ENCODE peak calls at places on chromosomes 12 and 14, in seven cellular contexts. R is NCI-H460, Y is activated gamma-delta T cell treated with Interleukin-2 at 50 U/mL for 16 hours, E is hippocampal formation, N is NCI-H2081, V is uterus, W is HCEC 1CT. Z is an unnamed sample.

GRCh38 chr14:96224480-96225096 is 19.9 kb downstream of the BDKRB2 start:
- DNase-seq in R (no peak), Y (no peak), E (no peak), N (no peak), V (no peak), W (no peak), Z (no peak)

GRCh38 chr12:37548266-37548805 is 768.2 kb upstream of the ALG10B start:
- DNase-seq in R (no peak), Y (no peak), E (no peak), N (no peak), V (no peak), W (no peak), Z (no peak)

GRCh38 chr12:65152586-65152985 is 16.8 kb upstream of the LEMD3 start:
- DNase-seq in R (no peak), Y (no peak), E (no peak), N (no peak), V (no peak), W (peak; percentile 20), Z (no peak)

GRCh38 chr12:98870521-98870920 is 225.4 kb downstream of the APAF1 start:
- DNase-seq in R (no peak), Y (no peak), E (peak; percentile 91), N (peak; percentile 90), V (no peak), W (no peak), Z (no peak)

GRCh38 chr12:2311001-2311778 is 258.4 kb downstream of the CACNA1C start:
- DNase-seq in R (no peak), Y (no peak), E (no peak), N (no peak), V (no peak), W (peak; percentile 74), Z (peak; percentile 80)

GRCh38 chr14:105466491-105467248 is 8.0 kb upstream of the CRIP2 start:
- DNase-seq in R (no peak), Y (no peak), E (no peak), N (no peak), V (no peak), W (no peak), Z (no peak)

GRCh38 chr12:108305520-108305919 is 33.6 kb downstream of the CMKLR1 start:
- DNase-seq in R (no peak), Y (no peak), E (peak; percentile 30), N (no peak), V (peak; percentile 96), W (peak; percentile 83), Z (peak; percentile 71)

GRCh38 chr14:52110441-52111086 is 41.7 kb upstream of the NID2 start:
- DNase-seq in R (peak; percentile 68), Y (no peak), E (no peak), N (no peak), V (no peak), W (peak; percentile 87), Z (peak; percentile 88)

GRCh38 chr14:100892496-100893227 is 10.9 kb downstream of the RTL1 start:
- DNase-seq in R (no peak), Y (no peak), E (no peak), N (no peak), V (peak; percentile 6), W (no peak), Z (no peak)

GRCh38 chr12:121580959-121581680 is at the start of gene KDM2B:
- DNase-seq in R (no peak), Y (peak; percentile 21), E (peak; percentile 44), N (peak; percentile 45), V (peak; percentile 23), W (peak; percentile 74), Z (peak; percentile 67)

GRCh38 chr14:68791078-68791983 is 1.5 kb downstream of the ZFP36L1 start:
- DNase-seq in R (no peak), Y (no peak), E (no peak), N (no peak), V (no peak), W (peak; percentile 20), Z (no peak)

GRCh38 chr12:68319988-68320623 is 12.1 kb downstream of the MDM1 start:
- DNase-seq in R (no peak), Y (no peak), E (no peak), N (no peak), V (peak; percentile 62), W (peak; percentile 31), Z (peak; percentile 66)

GRCh38 chr12:25959069-25959961 is 833 bp downstream of the RASSF8 start:
- DNase-seq in R (peak; percentile 61), Y (no peak), E (peak; percentile 67), N (peak; percentile 14), V (peak; percentile 71), W (peak; percentile 88), Z (peak; percentile 85)

GRCh38 chr14:96267336-96267735 is 11.3 kb downstream of the BDKRB1 start:
- DNase-seq in R (no peak), Y (no peak), E (no peak), N (peak; percentile 37), V (peak; percentile 38), W (peak; percentile 49), Z (peak; percentile 91)

GRCh38 chr14:38001501-38001900 is 206.2 kb upstream of the SSTR1 start:
- DNase-seq in R (no peak), Y (no peak), E (no peak), N (peak; percentile 42), V (no peak), W (no peak), Z (no peak)

GRCh38 chr14:24398943-24399801 is at the start of gene NYNRIN:
- DNase-seq in R (no peak), Y (peak; percentile 30), E (no peak), N (peak; percentile 8), V (peak; percentile 67), W (no peak), Z (peak; percentile 12)

GRCh38 chr14:23910081-23910875 is 43.3 kb upstream of the DHRS4 start:
- DNase-seq in R (peak; percentile 70), Y (no peak), E (no peak), N (peak; percentile 32), V (no peak), W (peak; percentile 45), Z (peak; percentile 48)

GRCh38 chr14:34103176-34103575 is 152.3 kb upstream of the EGLN3 start:
- DNase-seq in R (no peak), Y (no peak), E (no peak), N (no peak), V (no peak), W (no peak), Z (no peak)

GRCh38 chr12:105672576-105672975 is 342.1 kb downstream of the C12orf75 start:
- DNase-seq in R (no peak), Y (no peak), E (no peak), N (no peak), V (peak; percentile 50), W (no peak), Z (no peak)

GRCh38 chr14:105414456-105415371 is 4.9 kb upstream of the MTA1 start:
- DNase-seq in R (peak; percentile 41), Y (peak; percentile 44), E (peak; percentile 51), N (peak; percentile 81), V (peak; percentile 81), W (peak; percentile 21), Z (peak; percentile 52)

GRCh38 chr14:92737619-92738188 is 10.7 kb downstream of the LGMN start:
- DNase-seq in R (no peak), Y (no peak), E (no peak), N (no peak), V (no peak), W (no peak), Z (no peak)

GRCh38 chr12:26971963-26972362 is 33.7 kb downstream of the FGFR1OP2 start:
- DNase-seq in R (no peak), Y (peak; percentile 43), E (no peak), N (no peak), V (no peak), W (no peak), Z (no peak)

GRCh38 chr12:93061414-93062099 is 132.5 kb upstream of the EEA1 start:
- DNase-seq in R (no peak), Y (no peak), E (peak; percentile 84), N (no peak), V (peak; percentile 27), W (no peak), Z (no peak)